ENCODE peak calls at places on chromosomes 4 and X, in six cellular contexts. K is adrenal gland; U is mammary epithelial cell; Y is spleen; A is naive thymus-derived CD4-positive, alpha-beta T cell; R is neural progenitor cell. D is an unnamed sample.

GRCh38 chr4:6087669-6088068 is 69.4 kb upstream of the C4orf50 start:
- DNase-seq in K (peak; percentile 18), U (no peak), Y (no peak), A (no peak), R (peak; percentile 79), D (no peak)

GRCh38 chr4:177190995-177191568 is 118.6 kb upstream of the NEIL3 start:
- DNase-seq in K (no peak), U (peak; percentile 10), Y (no peak), A (no peak), R (no peak), D (no peak)

GRCh38 chr4:154877110-154877760 is 96.2 kb downstream of the RBM46 start:
- DNase-seq in K (no peak), U (peak; percentile 47), Y (no peak), A (no peak), R (no peak), D (no peak)

GRCh38 chr4:82084747-82085146 is 289.0 kb downstream of the HNRNPD start:
- DNase-seq in K (no peak), U (no peak), Y (no peak), A (no peak), R (no peak), D (no peak)

GRCh38 chr4:183637461-183637860 is 21.5 kb downstream of the RWDD4 start:
- DNase-seq in K (no peak), U (peak; percentile 39), Y (no peak), A (no peak), R (no peak), D (peak; percentile 34)

GRCh38 chr4:6277139-6277802 is 7.6 kb downstream of the WFS1 start:
- DNase-seq in K (peak; percentile 50), U (no peak), Y (no peak), A (no peak), R (no peak), D (no peak)

GRCh38 chr4:17817027-17817426 is 6.2 kb downstream of the NCAPG start:
- DNase-seq in K (no peak), U (peak; percentile 53), Y (no peak), A (peak; percentile 13), R (peak; percentile 45), D (no peak)

GRCh38 chrX:85503258-85504158 is 124.0 kb upstream of the POF1B start:
- DNase-seq in K (no peak), U (peak; percentile 85), Y (no peak), A (no peak), R (no peak), D (no peak)

GRCh38 chrX:117839544-117839943 is 277.1 kb downstream of the KLHL13 start:
- DNase-seq in K (no peak), U (no peak), Y (no peak), A (no peak), R (no peak), D (no peak)

GRCh38 chr4:155603360-155603891 is 63.2 kb upstream of the GUCY1A1 start:
- DNase-seq in K (no peak), U (peak; percentile 71), Y (no peak), A (no peak), R (no peak), D (no peak)

GRCh38 chr4:143026459-143027170 is 158.1 kb upstream of the USP38 start:
- DNase-seq in K (no peak), U (no peak), Y (no peak), A (no peak), R (no peak), D (no peak)

GRCh38 chr4:85672959-85673358 is 198.0 kb downstream of the ARHGAP24 start:
- DNase-seq in K (no peak), U (no peak), Y (no peak), A (no peak), R (no peak), D (no peak)

GRCh38 chr4:74005528-74005927 is 7.1 kb upstream of the CXCL5 start:
- DNase-seq in K (no peak), U (peak; percentile 97), Y (no peak), A (no peak), R (no peak), D (no peak)

GRCh38 chr4:108940086-108941033 is 177.5 kb upstream of the ETNPPL start:
- DNase-seq in K (no peak), U (peak; percentile 79), Y (no peak), A (no peak), R (no peak), D (no peak)

GRCh38 chrX:100447563-100448397 is 37.7 kb upstream of the PCDH19 start:
- DNase-seq in K (peak; percentile 43), U (peak; percentile 2), Y (no peak), A (no peak), R (peak; percentile 63), D (peak; percentile 2)

GRCh38 chr4:16118090-16118489 is 34.3 kb upstream of the PROM1 start:
- DNase-seq in K (no peak), U (no peak), Y (no peak), A (no peak), R (no peak), D (no peak)

GRCh38 chrX:154452823-154453222 is 5.3 kb upstream of the PLXNA3 start:
- DNase-seq in K (no peak), U (no peak), Y (no peak), A (no peak), R (no peak), D (no peak)

GRCh38 chr4:155543126-155543765 is 123.4 kb upstream of the GUCY1A1 start:
- DNase-seq in K (no peak), U (peak; percentile 75), Y (no peak), A (no peak), R (no peak), D (peak; percentile 33)

GRCh38 chr4:105666693-105667092 is 41.8 kb downstream of the INTS12 start:
- DNase-seq in K (no peak), U (peak; percentile 39), Y (no peak), A (no peak), R (peak; percentile 55), D (no peak)

GRCh38 chrX:149275836-149276235 is 229.3 kb downstream of the IDS start:
- DNase-seq in K (no peak), U (no peak), Y (no peak), A (no peak), R (no peak), D (no peak)

GRCh38 chr4:91058345-91058744 is 931.2 kb downstream of the CCSER1 start:
- DNase-seq in K (no peak), U (peak; percentile 81), Y (no peak), A (no peak), R (no peak), D (no peak)

GRCh38 chr4:55851885-55852284 is 1.6 kb upstream of the EXOC1 start:
- DNase-seq in K (no peak), U (peak; percentile 80), Y (no peak), A (peak; percentile 28), R (no peak), D (no peak)

GRCh38 chrX:115898382-115899001 is 272.1 kb upstream of the AGTR2 start:
- DNase-seq in K (peak; percentile 83), U (peak; percentile 67), Y (peak; percentile 83), A (no peak), R (peak; percentile 55), D (no peak)

GRCh38 chr4:1975391-1975801 is 33.4 kb downstream of the NELFA start:
- DNase-seq in K (no peak), U (no peak), Y (peak; percentile 59), A (no peak), R (no peak), D (no peak)
- H3K36me3 ChIP-seq in K (no peaks in the 10 kb centered on the region), U (peaks cover 18% of the 10 kb centered on the region), Y (peaks cover 67% of the 10 kb centered on the region), A (peaks cover 65% of the 10 kb centered on the region), R (no peaks in the 10 kb centered on the region), D (peaks cover 45% of the 10 kb centered on the region)

DNA sequence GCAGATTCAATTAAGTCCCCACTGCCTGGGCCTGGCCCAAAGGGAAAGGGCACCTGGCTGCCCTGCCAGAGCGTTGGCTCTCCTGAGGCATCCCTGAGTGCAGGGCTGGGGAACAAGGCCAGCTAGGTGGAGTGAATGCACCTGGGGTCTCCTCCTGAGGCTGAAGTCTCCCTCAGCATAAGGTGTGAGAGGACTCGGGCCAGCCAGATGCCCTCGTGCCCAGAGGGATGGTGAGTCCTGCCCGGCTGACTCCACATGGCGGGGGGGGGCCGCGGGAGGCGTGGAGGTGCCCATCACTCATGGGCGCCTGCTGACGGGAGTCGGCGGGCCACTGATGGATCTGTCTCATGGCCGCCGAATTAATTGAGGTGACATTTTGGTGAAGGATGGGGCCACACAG is 87.8 kb downstream of the GATB start:
- DNase-seq in K (no peak), U (no peak), Y (no peak), A (no peak), R (no peak), D (no peak)
- H3K27ac ChIP-seq in K (no peak overlapping the region), U (no peak overlapping the region), Y (no peak overlapping the region), A (no peak overlapping the region), R (no peak overlapping the region), D (no peak overlapping the region)

GRCh38 chr4:158770671-158771070 is 1.8 kb downstream of the FNIP2 start:
- DNase-seq in K (no peak), U (no peak), Y (no peak), A (no peak), R (no peak), D (no peak)
- H3K4me1 ChIP-seq in K (peaks cover 7% of the 10 kb centered on the region), U (peaks cover 23% of the 10 kb centered on the region), Y (peaks cover 31% of the 10 kb centered on the region), A (peaks cover 8% of the 10 kb centered on the region), R (peaks cover 13% of the 10 kb centered on the region), D (peaks cover 40% of the 10 kb centered on the region)

DNA sequence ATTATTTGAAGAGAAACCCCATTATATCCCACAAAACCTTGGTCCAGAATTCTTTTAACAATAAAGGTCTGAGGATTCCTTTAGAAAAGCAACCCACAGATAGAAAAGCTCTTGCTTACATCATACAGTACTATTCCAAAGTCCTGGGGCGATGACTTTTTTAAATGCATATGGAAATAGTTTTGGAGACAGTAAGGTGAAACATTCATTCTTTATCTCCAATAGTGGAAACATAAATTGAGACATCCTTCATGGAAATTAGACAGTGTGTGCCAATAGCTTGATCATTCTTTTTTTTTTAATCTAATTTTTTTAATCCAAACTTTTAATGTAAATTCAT is 85.7 kb upstream of the UCP1 start:
- DNase-seq in K (no peak), U (no peak), Y (no peak), A (no peak), R (no peak), D (no peak)
- H3K36me3 ChIP-seq in K (no peaks in the 10 kb centered on the region), U (peaks cover 16% of the 10 kb centered on the region), Y (peaks cover 58% of the 10 kb centered on the region), A (no peaks in the 10 kb centered on the region), R (no peaks in the 10 kb centered on the region), D (peaks cover 14% of the 10 kb centered on the region)

DNA sequence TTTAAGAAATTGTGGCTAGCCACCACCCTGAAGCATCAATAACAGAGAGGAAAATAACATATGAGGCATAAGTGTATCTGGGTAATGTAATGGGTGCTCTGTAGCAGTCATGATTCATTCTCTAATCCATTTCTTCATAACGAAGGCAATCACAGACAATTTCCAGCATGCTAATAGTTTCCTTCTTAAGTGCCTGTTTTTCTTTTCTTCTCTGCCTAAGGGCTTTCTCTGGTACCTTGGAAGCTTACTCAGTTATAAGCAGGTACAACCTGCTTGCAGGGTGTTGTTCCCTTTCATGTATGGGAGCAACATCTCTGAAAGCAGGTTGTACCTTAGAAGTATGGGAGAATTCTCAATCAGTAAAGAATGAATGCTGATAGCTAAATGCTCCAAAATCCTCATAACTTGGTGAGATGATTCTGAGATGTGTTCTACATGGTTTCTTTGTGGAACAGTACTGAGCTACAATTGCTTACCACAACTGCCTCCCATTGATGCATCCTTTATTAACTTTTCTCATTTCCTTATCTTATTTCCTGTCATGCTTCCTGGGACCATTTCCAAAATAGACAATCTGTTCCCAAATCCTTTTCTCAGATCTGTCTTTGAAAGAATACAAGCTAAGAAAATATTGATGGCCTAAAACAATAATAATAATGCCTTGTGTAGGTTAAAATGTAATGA is 247.6 kb downstream of the PAPSS1 start:
- DNase-seq in K (no peak), U (no peak), Y (no peak), A (no peak), R (no peak), D (no peak)
- H3K27ac ChIP-seq in K (no peak overlapping the region), U (no peak overlapping the region), Y (no peak overlapping the region), A (no peak overlapping the region), R (no peak overlapping the region), D (no peak overlapping the region)